ENCODE peak calls at places on chromosomes 11 and 22, in six cellular contexts. K is MM.1S, A is HepG2, U is GM23338, V is fibroblast of lung, F is PC-3. G is an unnamed sample.

GRCh38 chr11:27304514-27304913 is 58.5 kb downstream of the CCDC34 start:
- DNase-seq in K (no peak), A (no peak), U (peak), V (no peak), F (no peak), G (no peak)

GRCh38 chr22:49716441-49716840 is 111.2 kb downstream of the BRD1 start:
- DNase-seq in K (no peak), A (no peak), U (no peak), V (no peak), F (no peak), G (no peak)

GRCh38 chr22:41619979-41620645 is 731 bp downstream of the DESI1 start:
- DNase-seq in K (peak), A (peak), U (peak), V (no peak), F (peak), G (peak)

GRCh38 chr11:116782728-116783127 is 5.1 kb downstream of the ZPR1 start:
- DNase-seq in K (no peak), A (no peak), U (no peak), V (peak), F (peak), G (no peak)

GRCh38 chr22:47086596-47087248 is 324.3 kb downstream of the TBC1D22A start:
- DNase-seq in K (no peak), A (peak), U (no peak), V (no peak), F (no peak), G (no peak)

GRCh38 chr22:17303840-17304779 is 65.2 kb upstream of the CECR2 start:
- DNase-seq in K (peak), A (no peak), U (no peak), V (no peak), F (no peak), G (no peak)

GRCh38 chr11:130571519-130571918 is 123.1 kb downstream of the ADAMTS15 start:
- DNase-seq in K (no peak), A (no peak), U (no peak), V (no peak), F (no peak), G (no peak)

GRCh38 chr11:78377625-78378418 is 39.8 kb downstream of the GAB2 start:
- DNase-seq in K (no peak), A (no peak), U (no peak), V (no peak), F (no peak), G (peak)

GRCh38 chr11:12377106-12377823 is at the start of gene PARVA:
- DNase-seq in K (no peak), A (peak), U (peak), V (peak), F (peak), G (peak)

GRCh38 chr22:50186789-50187523 is 1.2 kb downstream of the TRABD start:
- DNase-seq in K (peak), A (no peak), U (peak), V (no peak), F (peak), G (peak)

GRCh38 chr11:55481416-55481815 is 72.9 kb upstream of the OR4C15 start:
- DNase-seq in K (no peak), A (no peak), U (no peak), V (no peak), F (peak), G (no peak)

GRCh38 chr11:15649371-15650104 is 534.8 kb downstream of the INSC start:
- DNase-seq in K (no peak), A (no peak), U (no peak), V (no peak), F (no peak), G (peak)

GRCh38 chr11:88367310-88367709 is 29.8 kb upstream of the CTSC start:
- DNase-seq in K (no peak), A (no peak), U (no peak), V (no peak), F (no peak), G (no peak)

GRCh38 chr11:74425100-74425499 is 26.9 kb upstream of the PGM2L1 start:
- DNase-seq in K (no peak), A (no peak), U (no peak), V (no peak), F (no peak), G (no peak)

GRCh38 chr11:79050784-79051183 is 390.0 kb downstream of the TENM4 start:
- DNase-seq in K (no peak), A (no peak), U (no peak), V (no peak), F (no peak), G (no peak)

DNA sequence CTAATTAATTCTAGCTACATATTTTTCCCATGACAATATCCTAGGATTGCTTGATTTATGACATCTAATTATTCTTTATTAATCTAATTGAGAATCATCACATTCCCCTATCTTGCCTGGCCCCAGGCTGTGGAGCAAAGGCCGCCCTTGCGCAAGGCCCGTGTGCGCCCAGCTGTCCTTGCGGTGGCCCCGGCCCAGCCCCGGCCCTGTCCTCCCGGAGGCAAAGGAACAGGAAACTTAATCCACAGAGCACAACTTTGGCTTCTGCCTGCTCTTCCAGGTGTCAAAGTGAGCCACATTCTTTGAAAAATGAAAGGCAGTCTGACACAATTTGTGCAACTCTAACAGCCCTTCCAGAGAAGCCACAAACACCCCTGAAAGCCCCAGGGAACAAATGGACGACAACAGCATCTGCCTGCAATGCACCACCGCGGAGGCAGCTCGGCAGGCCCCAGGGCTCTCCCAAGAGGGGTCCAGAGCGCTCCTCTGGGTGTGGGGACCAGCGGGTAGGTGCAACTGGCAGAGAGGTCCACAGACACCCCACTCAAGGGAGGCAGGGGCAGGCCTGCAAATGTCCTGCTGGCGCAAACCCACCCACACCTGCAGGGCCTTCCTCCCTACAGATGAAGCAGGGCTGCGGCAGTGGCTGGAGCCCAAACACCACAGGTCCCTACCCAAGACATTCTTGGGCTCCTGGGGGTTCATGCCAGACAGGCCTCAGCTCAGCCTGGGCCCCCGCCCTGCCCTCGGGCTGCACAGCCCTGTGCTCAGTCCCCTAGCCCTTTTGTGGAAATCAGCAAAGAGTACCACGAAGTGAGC is 30.3 kb downstream of the GNB1L start:
- DNase-seq in K (no peak), A (peak), U (no peak), V (no peak), F (no peak), G (peak)
- TF ChIP-seq EZH2 in K (no peak), A (no peak), U (no peak), V (no peak), F (no peak), G (no peak)

GRCh38 chr11:115504279-115505158 is at the start of gene CADM1:
- DNase-seq in K (peak), A (peak), U (peak), V (peak), F (peak), G (peak)
- TF ChIP-seq EZH2 in K (no peak), A (no peak), U (no peak), V (no peak), F (no peak), G (peak)

DNA sequence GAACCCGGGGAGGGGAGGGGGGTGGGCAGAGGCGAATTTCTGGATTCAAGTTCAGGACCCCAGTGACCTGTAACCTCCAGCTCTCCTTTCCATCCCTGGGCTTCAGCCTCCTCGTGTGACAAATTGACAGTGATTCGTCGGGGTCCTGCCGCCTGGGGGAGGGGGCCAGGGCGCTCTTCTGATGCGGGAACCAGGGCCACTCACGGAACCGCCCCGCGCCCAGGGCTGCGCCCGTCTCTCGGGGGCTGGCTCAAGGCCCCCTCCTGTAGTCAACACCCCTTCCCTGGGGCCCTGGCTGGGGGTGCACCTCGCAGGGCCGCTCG is 92.8 kb upstream of the ANO1 start:
- DNase-seq in K (no peak), A (no peak), U (peak), V (no peak), F (no peak), G (no peak)
- TF ChIP-seq EZH2 in K (no peak), A (no peak), U (peak), V (peak), F (no peak), G (no peak)

GRCh38 chr11:398826-399225 is 4.8 kb downstream of the PKP3 start:
- DNase-seq in K (no peak), A (no peak), U (no peak), V (no peak), F (no peak), G (no peak)

GRCh38 chr11:400241-400729 is 6.3 kb downstream of the PKP3 start:
- DNase-seq in K (no peak), A (no peak), U (no peak), V (no peak), F (no peak), G (no peak)

GRCh38 chr11:396948-397548 is 3.0 kb downstream of the PKP3 start:
- DNase-seq in K (peak), A (peak), U (no peak), V (peak), F (no peak), G (no peak)

GRCh38 chr11:396511-396947 is 2.5 kb downstream of the PKP3 start:
- DNase-seq in K (no peak), A (peak), U (peak), V (peak), F (no peak), G (no peak)

GRCh38 chr11:399731-400211 is 5.8 kb downstream of the PKP3 start:
- DNase-seq in K (no peak), A (no peak), U (no peak), V (no peak), F (no peak), G (no peak)
- TF ChIP-seq EZH2 in K (no peak), A (no peak), U (no peak), V (no peak), F (no peak), G (no peak)

DNA sequence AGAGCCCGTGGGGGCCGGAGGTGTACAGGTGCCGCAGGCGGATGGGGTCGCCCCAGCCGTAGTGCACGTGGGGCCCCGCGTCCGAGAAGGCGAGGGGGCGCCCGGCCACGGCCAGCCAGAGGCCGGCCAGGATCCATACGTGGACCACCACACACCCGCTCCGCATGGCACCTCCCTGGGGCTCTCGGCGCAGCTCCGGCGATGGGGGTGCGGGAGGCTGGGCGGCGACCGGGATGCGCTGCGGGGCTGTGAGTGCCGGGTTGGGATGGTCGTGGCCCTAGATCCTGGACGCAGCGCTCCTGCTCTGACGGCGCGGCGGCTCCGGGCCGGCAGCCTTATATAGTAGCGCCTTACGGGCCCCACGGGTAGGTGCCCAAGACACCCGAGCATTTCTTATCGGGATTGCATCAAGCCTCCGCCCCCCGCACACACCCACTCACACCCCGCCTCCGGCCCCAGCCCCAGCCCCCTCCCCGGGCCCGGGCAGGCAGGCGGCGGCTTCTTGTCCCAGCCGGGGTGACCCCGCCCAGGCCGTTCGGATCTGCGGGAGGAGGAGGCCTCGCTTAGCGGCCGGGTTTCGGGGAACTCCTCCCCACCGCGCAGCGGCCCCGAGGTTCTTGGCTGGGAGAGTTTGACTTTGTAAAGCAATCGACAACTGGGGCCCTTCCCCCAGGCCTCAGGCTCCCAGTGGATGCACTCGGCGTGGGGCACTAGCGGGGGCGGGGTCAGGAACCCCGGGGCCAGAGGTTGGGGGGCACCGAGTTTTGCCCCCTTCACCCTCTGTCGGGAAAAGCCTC is at the start of gene FGF19:
- DNase-seq in K (no peak), A (no peak), U (peak), V (no peak), F (peak), G (peak)
- TF ChIP-seq EZH2 in K (no peak), A (no peak), U (no peak), V (peak), F (no peak), G (peak)

GRCh38 chr11:134275534-134276395 is at the start of gene GLB1L3:
- DNase-seq in K (peak), A (no peak), U (peak), V (peak), F (no peak), G (peak)
- TF ChIP-seq EZH2 in K (no peak), A (peak), U (no peak), V (peak), F (no peak), G (no peak)

GRCh38 chr22:20982563-20982882 is 426 bp downstream of the LZTR1 start:
- DNase-seq in K (no peak), A (no peak), U (no peak), V (no peak), F (no peak), G (no peak)

GRCh38 chr22:20980938-20981722 is 967 bp upstream of the LZTR1 start:
- DNase-seq in K (no peak), A (no peak), U (no peak), V (no peak), F (no peak), G (no peak)

GRCh38 chr22:20980523-20980922 is 1.6 kb upstream of the LZTR1 start:
- DNase-seq in K (no peak), A (no peak), U (no peak), V (no peak), F (no peak), G (no peak)

GRCh38 chr22:20983081-20983745 is 1.1 kb downstream of the LZTR1 start:
- DNase-seq in K (no peak), A (no peak), U (no peak), V (no peak), F (no peak), G (no peak)

GRCh38 chr22:20981787-20982562 is at the start of gene LZTR1:
- DNase-seq in K (peak), A (peak), U (peak), V (peak), F (peak), G (peak)
- TF ChIP-seq EZH2 in K (no peak), A (no peak), U (no peak), V (no peak), F (no peak), G (no peak)

GRCh38 chr11:134110252-134110651 is 41.4 kb downstream of the JAM3 start:
- DNase-seq in K (no peak), A (no peak), U (no peak), V (no peak), F (no peak), G (no peak)
- TF ChIP-seq EZH2 in K (no peak), A (no peak), U (no peak), V (no peak), F (no peak), G (no peak)

GRCh38 chr11:9600651-9601040 is 27.2 kb downstream of the WEE1 start:
- DNase-seq in K (peak), A (no peak), U (no peak), V (peak), F (peak), G (peak)

GRCh38 chr11:9604134-9604533 is 30.7 kb downstream of the WEE1 start:
- DNase-seq in K (no peak), A (no peak), U (no peak), V (no peak), F (no peak), G (no peak)

GRCh38 chr11:9601041-9601875 is 27.8 kb downstream of the WEE1 start:
- DNase-seq in K (peak), A (no peak), U (peak), V (peak), F (no peak), G (no peak)

GRCh38 chr11:9600166-9600565 is 26.7 kb downstream of the WEE1 start:
- DNase-seq in K (no peak), A (no peak), U (no peak), V (no peak), F (no peak), G (no peak)

DNA sequence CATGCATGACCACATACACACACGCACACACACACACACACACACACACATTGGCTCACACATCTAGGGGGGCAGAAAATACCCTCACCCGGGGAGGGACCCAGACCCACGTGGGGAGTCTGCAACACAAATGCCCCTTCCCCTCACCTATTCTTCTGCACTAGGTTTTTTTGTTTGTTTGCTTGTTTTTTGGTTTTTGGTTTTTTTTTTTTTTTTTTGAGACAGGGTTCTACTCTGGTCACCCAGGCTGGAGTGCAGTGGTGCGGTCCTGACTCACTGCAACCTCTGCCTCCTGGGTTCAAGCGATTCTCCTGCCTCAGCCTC is 28.4 kb downstream of the WEE1 start:
- DNase-seq in K (no peak), A (no peak), U (no peak), V (no peak), F (no peak), G (no peak)
- TF ChIP-seq EZH2 in K (no peak), A (no peak), U (no peak), V (no peak), F (no peak), G (no peak)